ENCODE peak calls at places on chromosomes 7 and 10, in eight cellular contexts. One of them, this sample, is unnamed.

GRCh38 chr10:91597397-91597881 is 35.4 kb downstream of the PPP1R3C start:
- DNase-seq in brain microvascular endothelial cell: peak; percentile 11
- DNase-seq in heart left ventricle: no peak
- DNase-seq in body of pancreas: peak; percentile 44
- DNase-seq in SK-N-SH: peak; percentile 44
- DNase-seq in kidney epithelial cell: no peak
- DNase-seq in vagina: no peak
- DNase-seq in spleen: no peak
- DNase-seq in this sample: no peak

GRCh38 chr7:68697821-68698280 is 900.4 kb upstream of the AUTS2 start:
- DNase-seq in brain microvascular endothelial cell: no peak
- DNase-seq in heart left ventricle: no peak
- DNase-seq in body of pancreas: no peak
- DNase-seq in SK-N-SH: peak; percentile 71
- DNase-seq in kidney epithelial cell: no peak
- DNase-seq in vagina: no peak
- DNase-seq in spleen: no peak
- DNase-seq in this sample: no peak

GRCh38 chr7:24582171-24582570 is 8.9 kb downstream of the PALS2 start:
- DNase-seq in brain microvascular endothelial cell: no peak
- DNase-seq in heart left ventricle: no peak
- DNase-seq in body of pancreas: no peak
- DNase-seq in SK-N-SH: no peak
- DNase-seq in kidney epithelial cell: no peak
- DNase-seq in vagina: no peak
- DNase-seq in spleen: no peak
- DNase-seq in this sample: no peak

GRCh38 chr7:38903057-38903456 is 5.9 kb downstream of the VPS41 start:
- DNase-seq in brain microvascular endothelial cell: no peak
- DNase-seq in heart left ventricle: no peak
- DNase-seq in body of pancreas: no peak
- DNase-seq in SK-N-SH: no peak
- DNase-seq in kidney epithelial cell: no peak
- DNase-seq in vagina: no peak
- DNase-seq in spleen: no peak
- DNase-seq in this sample: no peak

GRCh38 chr10:30903397-30904138 is 128.1 kb downstream of the ZNF438 start:
- DNase-seq in brain microvascular endothelial cell: no peak
- DNase-seq in heart left ventricle: no peak
- DNase-seq in body of pancreas: no peak
- DNase-seq in SK-N-SH: no peak
- DNase-seq in kidney epithelial cell: no peak
- DNase-seq in vagina: no peak
- DNase-seq in spleen: no peak
- DNase-seq in this sample: no peak

GRCh38 chr10:103787251-103787816 is 68.0 kb downstream of the SH3PXD2A start:
- DNase-seq in brain microvascular endothelial cell: no peak
- DNase-seq in heart left ventricle: no peak
- DNase-seq in body of pancreas: no peak
- DNase-seq in SK-N-SH: no peak
- DNase-seq in kidney epithelial cell: no peak
- DNase-seq in vagina: no peak
- DNase-seq in spleen: no peak
- DNase-seq in this sample: no peak

GRCh38 chr7:71343821-71344341 is 211.9 kb downstream of the GALNT17 start:
- DNase-seq in brain microvascular endothelial cell: no peak
- DNase-seq in heart left ventricle: peak; percentile 22
- DNase-seq in body of pancreas: no peak
- DNase-seq in SK-N-SH: no peak
- DNase-seq in kidney epithelial cell: no peak
- DNase-seq in vagina: no peak
- DNase-seq in spleen: no peak
- DNase-seq in this sample: no peak

GRCh38 chr7:77200542-77200941 is 923 bp upstream of the FGL2 start:
- DNase-seq in brain microvascular endothelial cell: no peak
- DNase-seq in heart left ventricle: no peak
- DNase-seq in body of pancreas: no peak
- DNase-seq in SK-N-SH: no peak
- DNase-seq in kidney epithelial cell: no peak
- DNase-seq in vagina: no peak
- DNase-seq in spleen: no peak
- DNase-seq in this sample: no peak

GRCh38 chr10:113135025-113135424 is 185.0 kb downstream of the TCF7L2 start:
- DNase-seq in brain microvascular endothelial cell: no peak
- DNase-seq in heart left ventricle: no peak
- DNase-seq in body of pancreas: no peak
- DNase-seq in SK-N-SH: no peak
- DNase-seq in kidney epithelial cell: no peak
- DNase-seq in vagina: no peak
- DNase-seq in spleen: no peak
- DNase-seq in this sample: no peak

GRCh38 chr10:88108115-88108610 is 244.7 kb downstream of the PTEN start:
- DNase-seq in brain microvascular endothelial cell: no peak
- DNase-seq in heart left ventricle: no peak
- DNase-seq in body of pancreas: no peak
- DNase-seq in SK-N-SH: no peak
- DNase-seq in kidney epithelial cell: no peak
- DNase-seq in vagina: no peak
- DNase-seq in spleen: no peak
- DNase-seq in this sample: no peak

GRCh38 chr7:22604246-22604645 is 104.3 kb upstream of the STEAP1B start:
- DNase-seq in brain microvascular endothelial cell: peak; percentile 59
- DNase-seq in heart left ventricle: no peak
- DNase-seq in body of pancreas: no peak
- DNase-seq in SK-N-SH: no peak
- DNase-seq in kidney epithelial cell: no peak
- DNase-seq in vagina: no peak
- DNase-seq in spleen: no peak
- DNase-seq in this sample: no peak

GRCh38 chr7:116653646-116654045 is 18.4 kb upstream of the MET start:
- DNase-seq in brain microvascular endothelial cell: no peak
- DNase-seq in heart left ventricle: no peak
- DNase-seq in body of pancreas: no peak
- DNase-seq in SK-N-SH: no peak
- DNase-seq in kidney epithelial cell: no peak
- DNase-seq in vagina: no peak
- DNase-seq in spleen: no peak
- DNase-seq in this sample: no peak

GRCh38 chr7:1368150-1368681 is 91.1 kb downstream of the MICALL2 start:
- DNase-seq in brain microvascular endothelial cell: no peak
- DNase-seq in heart left ventricle: no peak
- DNase-seq in body of pancreas: no peak
- DNase-seq in SK-N-SH: peak; percentile 48
- DNase-seq in kidney epithelial cell: no peak
- DNase-seq in vagina: no peak
- DNase-seq in spleen: no peak
- DNase-seq in this sample: peak; percentile 36

GRCh38 chr7:55365103-55365679 is at the start of gene LANCL2:
- DNase-seq in brain microvascular endothelial cell: no peak
- DNase-seq in heart left ventricle: peak; percentile 16
- DNase-seq in body of pancreas: peak; percentile 57
- DNase-seq in SK-N-SH: peak; percentile 83
- DNase-seq in kidney epithelial cell: no peak
- DNase-seq in vagina: no peak
- DNase-seq in spleen: no peak
- DNase-seq in this sample: no peak

GRCh38 chr10:132492323-132493035 is 45.1 kb upstream of the INPP5A start:
- DNase-seq in brain microvascular endothelial cell: no peak
- DNase-seq in heart left ventricle: no peak
- DNase-seq in body of pancreas: peak; percentile 12
- DNase-seq in SK-N-SH: no peak
- DNase-seq in kidney epithelial cell: no peak
- DNase-seq in vagina: no peak
- DNase-seq in spleen: peak; percentile 41
- DNase-seq in this sample: no peak

GRCh38 chr7:27560706-27561235 is 101.9 kb downstream of the HIBADH start:
- DNase-seq in brain microvascular endothelial cell: peak; percentile 38
- DNase-seq in heart left ventricle: no peak
- DNase-seq in body of pancreas: no peak
- DNase-seq in SK-N-SH: no peak
- DNase-seq in kidney epithelial cell: peak; percentile 23
- DNase-seq in vagina: no peak
- DNase-seq in spleen: no peak
- DNase-seq in this sample: no peak

GRCh38 chr7:142881586-142882337 is 3.8 kb downstream of the TRPV6 start:
- DNase-seq in brain microvascular endothelial cell: no peak
- DNase-seq in heart left ventricle: no peak
- DNase-seq in body of pancreas: no peak
- DNase-seq in SK-N-SH: no peak
- DNase-seq in kidney epithelial cell: no peak
- DNase-seq in vagina: no peak
- DNase-seq in spleen: no peak
- DNase-seq in this sample: no peak

GRCh38 chr7:142879060-142879459 is 6.5 kb downstream of the TRPV6 start:
- DNase-seq in brain microvascular endothelial cell: no peak
- DNase-seq in heart left ventricle: no peak
- DNase-seq in body of pancreas: no peak
- DNase-seq in SK-N-SH: no peak
- DNase-seq in kidney epithelial cell: no peak
- DNase-seq in vagina: no peak
- DNase-seq in spleen: no peak
- DNase-seq in this sample: no peak

GRCh38 chr7:142882338-142882678 is 3.2 kb downstream of the TRPV6 start:
- DNase-seq in brain microvascular endothelial cell: no peak
- DNase-seq in heart left ventricle: no peak
- DNase-seq in body of pancreas: no peak
- DNase-seq in SK-N-SH: no peak
- DNase-seq in kidney epithelial cell: no peak
- DNase-seq in vagina: peak; percentile 58
- DNase-seq in spleen: no peak
- DNase-seq in this sample: no peak

GRCh38 chr7:142883145-142883544 is 2.4 kb downstream of the TRPV6 start:
- DNase-seq in brain microvascular endothelial cell: no peak
- DNase-seq in heart left ventricle: no peak
- DNase-seq in body of pancreas: no peak
- DNase-seq in SK-N-SH: no peak
- DNase-seq in kidney epithelial cell: no peak
- DNase-seq in vagina: peak; percentile 74
- DNase-seq in spleen: no peak
- DNase-seq in this sample: no peak

DNA sequence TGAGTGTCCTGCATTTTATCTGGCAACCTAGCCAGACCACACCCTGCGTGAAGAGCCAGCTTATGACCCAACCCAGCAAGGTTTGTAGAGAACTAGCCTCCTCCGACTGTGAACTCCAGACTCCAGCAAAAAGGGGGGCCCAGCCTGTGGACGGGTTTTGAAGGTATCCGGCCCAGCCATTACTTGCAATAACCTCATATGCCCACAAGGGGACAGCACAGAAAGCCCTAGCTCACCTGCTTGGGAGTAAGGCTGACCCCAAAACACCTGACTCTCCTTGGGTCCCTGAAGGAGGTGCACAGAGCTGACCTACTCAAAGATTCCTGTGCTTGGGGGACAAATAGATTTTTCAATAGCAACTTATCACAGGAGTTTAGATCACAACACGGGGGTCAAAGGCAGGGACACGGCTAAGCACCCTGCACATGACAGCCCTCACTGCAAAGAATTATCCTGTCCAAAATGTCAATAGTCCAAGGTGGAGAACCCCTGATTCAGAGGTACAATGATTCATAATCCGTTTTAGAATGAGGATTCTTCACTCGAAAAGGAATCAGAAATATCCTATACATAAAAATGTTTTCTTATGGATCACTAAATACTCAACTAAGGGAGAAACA is 4.5 kb downstream of the TRPV6 start:
- DNase-seq in brain microvascular endothelial cell: peak; percentile 11
- DNase-seq in heart left ventricle: no peak
- DNase-seq in body of pancreas: peak; percentile 51
- DNase-seq in SK-N-SH: peak; percentile 73
- DNase-seq in kidney epithelial cell: no peak
- DNase-seq in vagina: peak; percentile 54
- DNase-seq in spleen: no peak
- DNase-seq in this sample: peak; percentile 53
- TF ChIP-seq CTCF in brain microvascular endothelial cell: peak; percentile 81
- TF ChIP-seq CTCF in heart left ventricle: peak; percentile 54
- TF ChIP-seq CTCF in body of pancreas: peak; percentile 62
- TF ChIP-seq CTCF in SK-N-SH: peak; percentile 75
- TF ChIP-seq CTCF in kidney epithelial cell: peak; percentile 80
- TF ChIP-seq CTCF in vagina: no peak
- TF ChIP-seq CTCF in spleen: peak; percentile 36
- TF ChIP-seq CTCF in this sample: peak; percentile 91

GRCh38 chr7:142321391-142321790 is 63.5 kb upstream of the PRSS58 start:
- DNase-seq in brain microvascular endothelial cell: no peak
- DNase-seq in heart left ventricle: no peak
- DNase-seq in body of pancreas: no peak
- DNase-seq in SK-N-SH: no peak
- DNase-seq in kidney epithelial cell: no peak
- DNase-seq in vagina: peak; percentile 80
- DNase-seq in spleen: no peak
- DNase-seq in this sample: no peak
- H3K4me3 ChIP-seq in brain microvascular endothelial cell: no peak overlapping the region
- H3K4me3 ChIP-seq in heart left ventricle: no peak overlapping the region
- H3K4me3 ChIP-seq in body of pancreas: no peak overlapping the region
- H3K4me3 ChIP-seq in SK-N-SH: no peak overlapping the region
- H3K4me3 ChIP-seq in kidney epithelial cell: no peak overlapping the region
- H3K4me3 ChIP-seq in vagina: no peak overlapping the region
- H3K4me3 ChIP-seq in spleen: no peak overlapping the region
- H3K4me3 ChIP-seq in this sample: no peak overlapping the region

DNA sequence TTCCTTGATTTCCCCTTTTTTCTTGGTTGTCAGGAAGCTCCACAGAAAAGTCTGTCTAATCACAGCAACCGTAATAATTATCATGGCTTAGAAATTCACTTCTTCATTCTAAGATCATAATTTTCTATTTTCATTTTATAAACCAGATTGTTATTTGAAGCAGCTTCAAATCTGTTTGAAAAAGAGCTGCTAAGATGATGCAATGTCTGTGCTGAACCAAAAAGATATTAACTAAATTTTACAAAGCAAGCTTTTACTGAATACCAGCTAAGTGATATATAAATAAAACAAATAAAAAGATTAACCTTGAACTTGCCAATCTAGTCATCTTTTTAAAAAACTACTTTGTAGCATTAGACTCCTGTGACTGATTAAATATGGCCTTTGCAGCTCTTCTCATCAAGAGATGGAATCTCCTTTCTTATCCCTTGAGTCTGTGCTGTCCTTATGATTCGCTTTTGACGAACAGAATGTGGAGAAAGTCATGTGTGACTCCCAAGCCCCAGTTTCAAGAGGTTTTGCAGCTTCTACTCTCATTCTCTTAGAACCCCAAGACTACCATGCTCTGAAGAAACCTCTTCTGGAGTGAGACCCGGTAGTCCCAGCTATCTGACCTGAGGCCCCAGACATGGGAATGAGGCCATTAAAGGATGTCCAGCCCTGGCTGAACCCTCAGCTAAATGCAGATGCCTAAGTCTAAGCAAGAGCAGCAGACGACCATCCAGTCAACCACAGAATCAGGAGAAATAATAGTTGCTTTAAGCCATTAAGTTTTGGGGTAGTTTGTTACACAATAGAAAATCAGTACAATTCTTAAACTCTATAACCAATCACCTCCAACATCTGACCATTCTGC is 14.4 kb downstream of the NAMPT start:
- DNase-seq in brain microvascular endothelial cell: no peak
- DNase-seq in heart left ventricle: no peak
- DNase-seq in body of pancreas: no peak
- DNase-seq in SK-N-SH: no peak
- DNase-seq in kidney epithelial cell: no peak
- DNase-seq in vagina: no peak
- DNase-seq in spleen: no peak
- DNase-seq in this sample: no peak
- H3K36me3 ChIP-seq in brain microvascular endothelial cell: peaks cover 17% of the 10 kb centered on the region
- H3K36me3 ChIP-seq in heart left ventricle: peaks cover 94% of the 10 kb centered on the region
- H3K36me3 ChIP-seq in body of pancreas: peaks cover 4% of the 10 kb centered on the region
- H3K36me3 ChIP-seq in SK-N-SH: peaks cover 91% of the 10 kb centered on the region
- H3K36me3 ChIP-seq in kidney epithelial cell: no peaks in the 10 kb centered on the region
- H3K36me3 ChIP-seq in vagina: peaks cover 81% of the 10 kb centered on the region
- H3K36me3 ChIP-seq in spleen: peaks cover 5% of the 10 kb centered on the region
- H3K36me3 ChIP-seq in this sample: peaks cover 1% of the 10 kb centered on the region

GRCh38 chr10:1074748-1075358 is 18.7 kb downstream of the WDR37 start:
- DNase-seq in brain microvascular endothelial cell: no peak
- DNase-seq in heart left ventricle: no peak
- DNase-seq in body of pancreas: no peak
- DNase-seq in SK-N-SH: peak; percentile 32
- DNase-seq in kidney epithelial cell: no peak
- DNase-seq in vagina: no peak
- DNase-seq in spleen: no peak
- DNase-seq in this sample: no peak
- TF ChIP-seq CTCF in brain microvascular endothelial cell: peak; percentile 33
- TF ChIP-seq CTCF in heart left ventricle: no peak
- TF ChIP-seq CTCF in body of pancreas: no peak
- TF ChIP-seq CTCF in SK-N-SH: peak; percentile 34
- TF ChIP-seq CTCF in kidney epithelial cell: peak; percentile 23
- TF ChIP-seq CTCF in vagina: no peak
- TF ChIP-seq CTCF in spleen: no peak
- TF ChIP-seq CTCF in this sample: peak; percentile 51

This sample was measured in Caco-2.